ENCODE peak calls at places on chromosome 11, in five cellular contexts. One of them, this sample, is unnamed.

GRCh38 chr11:91133361-91133760 is 910.5 kb upstream of the CHORDC1 start:
- DNase-seq in iPS-NIHi11: no peak
- DNase-seq in activated CD4-positive, alpha-beta T cell treated with anti-CD3 and anti-CD28 coated beads, Interleukin-2, amount 50 U/mL, for 24 hours: no peak
- DNase-seq in M059J: no peak
- DNase-seq in stimulated activated CD4-positive, alpha-beta T cell treated with anti-CD3 and anti-CD28 coated beads, Interleukin-15, amount 100 ng/mL, for 48 hours: no peak
- DNase-seq in this sample: peak; percentile 23

GRCh38 chr11:14641801-14642200 is 1.8 kb upstream of the PDE3B start:
- DNase-seq in stimulated activated CD4-positive, alpha-beta T cell treated with anti-CD3 and anti-CD28 coated beads, Interleukin-15, amount 100 ng/mL, for 48 hours: no peak
- DNase-seq in M059J: no peak
- DNase-seq in activated CD4-positive, alpha-beta T cell treated with anti-CD3 and anti-CD28 coated beads, Interleukin-2, amount 50 U/mL, for 24 hours: no peak
- DNase-seq in iPS-NIHi11: no peak
- DNase-seq in this sample: no peak

GRCh38 chr11:63951779-63952536 is 13.2 kb downstream of the NAA40 start:
- DNase-seq in M059J: no peak
- DNase-seq in iPS-NIHi11: no peak
- DNase-seq in stimulated activated CD4-positive, alpha-beta T cell treated with anti-CD3 and anti-CD28 coated beads, Interleukin-15, amount 100 ng/mL, for 48 hours: no peak
- DNase-seq in activated CD4-positive, alpha-beta T cell treated with anti-CD3 and anti-CD28 coated beads, Interleukin-2, amount 50 U/mL, for 24 hours: no peak
- DNase-seq in this sample: no peak

GRCh38 chr11:16291729-16292128 is 64.6 kb downstream of the SOX6 start:
- DNase-seq in M059J: no peak
- DNase-seq in activated CD4-positive, alpha-beta T cell treated with anti-CD3 and anti-CD28 coated beads, Interleukin-2, amount 50 U/mL, for 24 hours: no peak
- DNase-seq in iPS-NIHi11: no peak
- DNase-seq in stimulated activated CD4-positive, alpha-beta T cell treated with anti-CD3 and anti-CD28 coated beads, Interleukin-15, amount 100 ng/mL, for 48 hours: no peak
- DNase-seq in this sample: no peak

GRCh38 chr11:13229136-13229535 is 48.5 kb upstream of the BMAL1 start:
- DNase-seq in stimulated activated CD4-positive, alpha-beta T cell treated with anti-CD3 and anti-CD28 coated beads, Interleukin-15, amount 100 ng/mL, for 48 hours: no peak
- DNase-seq in iPS-NIHi11: no peak
- DNase-seq in activated CD4-positive, alpha-beta T cell treated with anti-CD3 and anti-CD28 coated beads, Interleukin-2, amount 50 U/mL, for 24 hours: no peak
- DNase-seq in M059J: no peak
- DNase-seq in this sample: no peak

GRCh38 chr11:127919206-127920000 is 668.0 kb downstream of the ETS1 start:
- DNase-seq in iPS-NIHi11: no peak
- DNase-seq in stimulated activated CD4-positive, alpha-beta T cell treated with anti-CD3 and anti-CD28 coated beads, Interleukin-15, amount 100 ng/mL, for 48 hours: no peak
- DNase-seq in M059J: peak; percentile 94
- DNase-seq in activated CD4-positive, alpha-beta T cell treated with anti-CD3 and anti-CD28 coated beads, Interleukin-2, amount 50 U/mL, for 24 hours: no peak
- DNase-seq in this sample: peak; percentile 54

GRCh38 chr11:13595166-13595565 is 73.3 kb upstream of the FAR1 start:
- DNase-seq in iPS-NIHi11: no peak
- DNase-seq in stimulated activated CD4-positive, alpha-beta T cell treated with anti-CD3 and anti-CD28 coated beads, Interleukin-15, amount 100 ng/mL, for 48 hours: no peak
- DNase-seq in activated CD4-positive, alpha-beta T cell treated with anti-CD3 and anti-CD28 coated beads, Interleukin-2, amount 50 U/mL, for 24 hours: no peak
- DNase-seq in M059J: peak; percentile 51
- DNase-seq in this sample: peak; percentile 23

GRCh38 chr11:134579709-134580634 is 167.9 kb upstream of the B3GAT1 start:
- DNase-seq in iPS-NIHi11: no peak
- DNase-seq in M059J: no peak
- DNase-seq in stimulated activated CD4-positive, alpha-beta T cell treated with anti-CD3 and anti-CD28 coated beads, Interleukin-15, amount 100 ng/mL, for 48 hours: no peak
- DNase-seq in activated CD4-positive, alpha-beta T cell treated with anti-CD3 and anti-CD28 coated beads, Interleukin-2, amount 50 U/mL, for 24 hours: no peak
- DNase-seq in this sample: no peak

GRCh38 chr11:44904261-44905080 is 46.2 kb downstream of the TP53I11 start:
- DNase-seq in stimulated activated CD4-positive, alpha-beta T cell treated with anti-CD3 and anti-CD28 coated beads, Interleukin-15, amount 100 ng/mL, for 48 hours: no peak
- DNase-seq in activated CD4-positive, alpha-beta T cell treated with anti-CD3 and anti-CD28 coated beads, Interleukin-2, amount 50 U/mL, for 24 hours: no peak
- DNase-seq in M059J: no peak
- DNase-seq in iPS-NIHi11: no peak
- DNase-seq in this sample: no peak

GRCh38 chr11:62592216-62592815 is 993 bp upstream of the TUT1 start:
- DNase-seq in stimulated activated CD4-positive, alpha-beta T cell treated with anti-CD3 and anti-CD28 coated beads, Interleukin-15, amount 100 ng/mL, for 48 hours: no peak
- DNase-seq in iPS-NIHi11: peak; percentile 12
- DNase-seq in activated CD4-positive, alpha-beta T cell treated with anti-CD3 and anti-CD28 coated beads, Interleukin-2, amount 50 U/mL, for 24 hours: no peak
- DNase-seq in M059J: no peak
- DNase-seq in this sample: no peak

GRCh38 chr11:101478587-101479375 is 105.0 kb downstream of the TRPC6 start:
- DNase-seq in M059J: peak; percentile 40
- DNase-seq in stimulated activated CD4-positive, alpha-beta T cell treated with anti-CD3 and anti-CD28 coated beads, Interleukin-15, amount 100 ng/mL, for 48 hours: no peak
- DNase-seq in iPS-NIHi11: no peak
- DNase-seq in activated CD4-positive, alpha-beta T cell treated with anti-CD3 and anti-CD28 coated beads, Interleukin-2, amount 50 U/mL, for 24 hours: no peak
- DNase-seq in this sample: no peak

GRCh38 chr11:128181984-128182383 is 405.4 kb downstream of the ETS1 start:
- DNase-seq in activated CD4-positive, alpha-beta T cell treated with anti-CD3 and anti-CD28 coated beads, Interleukin-2, amount 50 U/mL, for 24 hours: no peak
- DNase-seq in iPS-NIHi11: no peak
- DNase-seq in stimulated activated CD4-positive, alpha-beta T cell treated with anti-CD3 and anti-CD28 coated beads, Interleukin-15, amount 100 ng/mL, for 48 hours: no peak
- DNase-seq in M059J: no peak
- DNase-seq in this sample: no peak

GRCh38 chr11:117300773-117301172 is 9.6 kb downstream of the BACE1-AS start:
- DNase-seq in activated CD4-positive, alpha-beta T cell treated with anti-CD3 and anti-CD28 coated beads, Interleukin-2, amount 50 U/mL, for 24 hours: no peak
- DNase-seq in stimulated activated CD4-positive, alpha-beta T cell treated with anti-CD3 and anti-CD28 coated beads, Interleukin-15, amount 100 ng/mL, for 48 hours: no peak
- DNase-seq in M059J: no peak
- DNase-seq in iPS-NIHi11: no peak
- DNase-seq in this sample: no peak